ENCODE peak calls at places on chromosome 17, in ten cellular contexts. Y, K, N, A, M, F, L, I, C and U are unnamed samples.

GRCh38 chr17:66747561-66748275 is 87.2 kb upstream of the CACNG5 start:
- DNase-seq in C (no peak), I (no peak), L (no peak), F (peak), K (no peak), N (no peak), M (no peak), A (no peak), Y (no peak), U (no peak)

GRCh38 chr17:2438823-2439222 is 38.0 kb upstream of the MNT start:
- DNase-seq in L (no peak), C (no peak), F (peak), N (no peak), M (no peak), Y (no peak), A (no peak), K (no peak), I (no peak), U (no peak)

GRCh38 chr17:1147664-1148063 is 32.1 kb downstream of the ABR start:
- DNase-seq in M (no peak), C (peak), K (no peak), L (no peak), F (peak), I (no peak), A (no peak), Y (peak), N (no peak), U (no peak)

GRCh38 chr17:45092932-45093430 is 31.9 kb downstream of the NMT1 start:
- DNase-seq in K (no peak), L (no peak), I (peak), N (no peak), Y (peak), F (peak), M (no peak), A (no peak), C (no peak), U (peak)

GRCh38 chr17:8212312-8213180 is 2.2 kb upstream of the AURKB start:
- DNase-seq in C (no peak), L (no peak), I (no peak), M (no peak), Y (no peak), F (no peak), A (no peak), K (no peak), N (no peak), U (no peak)

GRCh38 chr17:17495448-17496188 is 577 bp downstream of the RASD1 start:
- DNase-seq in L (peak), M (peak), I (peak), F (peak), C (no peak), A (no peak), N (peak), Y (no peak), K (no peak), U (peak)

GRCh38 chr17:4483012-4483840 is 15.5 kb upstream of the SPNS2 start:
- DNase-seq in Y (peak), L (no peak), A (no peak), M (no peak), N (no peak), C (peak), K (no peak), F (peak), I (no peak), U (no peak)

GRCh38 chr17:77437017-77437416 is 296.2 kb downstream of the SEC14L1 start:
- DNase-seq in C (no peak), L (no peak), N (no peak), I (no peak), Y (peak), M (no peak), A (no peak), F (peak), K (no peak), U (no peak)

GRCh38 chr17:74815067-74815466 is 38.9 kb upstream of the NAT9 start:
- DNase-seq in C (no peak), L (no peak), A (no peak), I (no peak), K (no peak), M (no peak), F (no peak), Y (no peak), N (no peak), U (no peak)

GRCh38 chr17:78163881-78164747 is 4.3 kb upstream of the SYNGR2 start:
- DNase-seq in I (no peak), N (no peak), L (no peak), M (no peak), F (no peak), Y (no peak), A (no peak), K (no peak), C (no peak), U (no peak)

GRCh38 chr17:68379150-68379510 is 78.2 kb downstream of the WIPI1 start:
- DNase-seq in A (no peak), I (no peak), N (no peak), K (no peak), C (no peak), L (no peak), F (no peak), M (no peak), Y (no peak), U (no peak)

GRCh38 chr17:28552201-28552999 is at the start of gene UNC119:
- DNase-seq in I (peak), N (peak), Y (peak), K (peak), A (peak), L (peak), M (peak), C (peak), F (peak), U (peak)

GRCh38 chr17:16465861-16466338 is 26.1 kb downstream of the LRRC75A start:
- DNase-seq in A (no peak), M (no peak), F (no peak), K (no peak), Y (peak), L (no peak), I (no peak), C (no peak), N (no peak), U (no peak)

GRCh38 chr17:46179375-46179999 is 13.7 kb downstream of the KANSL1 start:
- DNase-seq in Y (no peak), M (no peak), C (no peak), A (no peak), N (peak), F (no peak), I (no peak), L (no peak), K (no peak), U (no peak)

GRCh38 chr17:1110844-1111598 is 68.8 kb downstream of the ABR start:
- DNase-seq in L (no peak), C (no peak), N (no peak), M (no peak), A (no peak), F (peak), I (peak), K (no peak), Y (peak), U (peak)

GRCh38 chr17:64129765-64130558 is at the start of gene ERN1:
- DNase-seq in Y (peak), I (peak), A (peak), C (peak), M (peak), L (peak), F (peak), N (peak), K (peak), U (peak)

GRCh38 chr17:50735287-50735686 is 15.9 kb downstream of the LUC7L3 start:
- DNase-seq in Y (no peak), M (no peak), F (no peak), C (no peak), I (no peak), N (no peak), L (no peak), A (no peak), K (no peak), U (no peak)

GRCh38 chr17:37518816-37519215 is 29.1 kb downstream of the DUSP14 start:
- DNase-seq in F (no peak), C (no peak), L (no peak), N (no peak), I (no peak), M (no peak), K (no peak), Y (no peak), A (no peak), U (no peak)

GRCh38 chr17:81090361-81091133 is 55.6 kb downstream of the BAIAP2 start:
- DNase-seq in K (no peak), C (peak), F (no peak), N (no peak), A (no peak), L (no peak), M (peak), Y (peak), I (no peak), U (peak)